ENCODE peak calls at places on chromosomes 5 and 9, in nine cellular contexts. C, M, W, I, L, S, G, X and K are unnamed samples.

GRCh38 chr5:65355301-65355700 is 126.4 kb downstream of the ADAMTS6 start:
- DNase-seq in C (no peak), G (no peak), W (no peak), L (no peak), S (no peak), X (no peak), I (no peak), M (no peak), K (no peak)

GRCh38 chr5:132500244-132500930 is 9.8 kb upstream of the IRF1 start:
- DNase-seq in L (peak; percentile 86), M (no peak), W (no peak), I (peak; percentile 18), X (no peak), S (no peak), C (no peak), G (no peak), K (no peak)

GRCh38 chr5:160959804-160960203 is 107.8 kb upstream of the ATP10B start:
- DNase-seq in X (no peak), S (no peak), I (no peak), L (no peak), M (no peak), G (no peak), C (peak; percentile 49), W (no peak), K (no peak)

GRCh38 chr5:175585573-175585972 is 72.3 kb upstream of the HRH2 start:
- DNase-seq in I (no peak), C (no peak), W (no peak), S (no peak), M (no peak), L (no peak), X (no peak), G (no peak), K (no peak)

GRCh38 chr9:116447914-116448313 is 239.2 kb upstream of the TRIM32 start:
- DNase-seq in L (no peak), I (no peak), S (peak; percentile 61), X (no peak), M (no peak), C (no peak), G (no peak), W (no peak), K (no peak)

GRCh38 chr5:138230261-138230660 is 17.1 kb upstream of the CDC23 start:
- DNase-seq in G (no peak), W (peak; percentile 71), L (no peak), M (no peak), C (peak; percentile 9), X (no peak), S (peak; percentile 60), I (no peak), K (no peak)

GRCh38 chr5:146344155-146345118 is 5.8 kb downstream of the POU4F3 start:
- DNase-seq in M (no peak), L (no peak), W (peak; percentile 19), X (no peak), G (no peak), S (peak; percentile 7), C (peak; percentile 39), I (peak; percentile 73), K (no peak)

GRCh38 chr5:28165116-28165515 is 1126.7 kb upstream of the CDH9 start:
- DNase-seq in C (peak; percentile 15), I (no peak), X (peak; percentile 2), G (no peak), L (no peak), W (no peak), M (no peak), S (peak; percentile 29), K (no peak)

GRCh38 chr9:26935847-26936246 is 11.2 kb downstream of the PLAA start:
- DNase-seq in W (no peak), L (no peak), G (no peak), I (no peak), S (no peak), C (no peak), X (no peak), M (no peak), K (no peak)

GRCh38 chr5:154046486-154046885 is 7.7 kb downstream of the MFAP3 start:
- DNase-seq in S (no peak), W (no peak), X (no peak), I (no peak), L (no peak), C (no peak), G (no peak), M (no peak), K (no peak)

GRCh38 chr5:147481376-147481775 is 28.5 kb downstream of the DPYSL3 start:
- DNase-seq in I (no peak), S (peak; percentile 66), X (no peak), L (no peak), W (peak; percentile 77), M (no peak), C (no peak), G (no peak), K (no peak)

GRCh38 chr5:78650562-78650930 is 2.0 kb upstream of the LHFPL2 start:
- DNase-seq in X (no peak), W (no peak), M (no peak), L (no peak), C (no peak), S (no peak), G (no peak), I (no peak), K (no peak)

GRCh38 chr5:153157156-153157555 is 333.3 kb upstream of the GRIA1 start:
- DNase-seq in C (no peak), L (no peak), I (no peak), G (no peak), W (peak; percentile 70), S (no peak), M (no peak), X (no peak), K (no peak)

GRCh38 chr9:18786936-18787658 is 245.9 kb downstream of the SAXO1 start:
- DNase-seq in W (peak; percentile 8), M (no peak), S (peak; percentile 88), L (no peak), X (no peak), C (no peak), G (no peak), I (no peak), K (no peak)

GRCh38 chr9:4301971-4302427 is 2.1 kb upstream of the GLIS3 start:
- DNase-seq in I (peak; percentile 83), M (no peak), S (peak; percentile 96), C (no peak), G (no peak), W (peak; percentile 90), L (no peak), X (no peak), K (no peak)

GRCh38 chr5:98795243-98795642 is 21.8 kb downstream of the RGMB start:
- DNase-seq in L (no peak), X (no peak), S (no peak), W (peak; percentile 14), M (no peak), G (no peak), C (no peak), I (no peak), K (no peak)

GRCh38 chr9:121299125-121299466 is 31.1 kb downstream of the GSN start:
- DNase-seq in M (peak; percentile 60), I (no peak), X (no peak), C (no peak), S (no peak), W (no peak), L (no peak), G (no peak), K (no peak)

GRCh38 chr5:95848701-95849100 is 26.2 kb upstream of the GLRX start:
- DNase-seq in X (no peak), M (no peak), C (no peak), I (no peak), W (peak; percentile 53), L (no peak), S (peak; percentile 57), G (no peak), K (no peak)

GRCh38 chr5:141040093-141040762 is 10.9 kb upstream of the PCDHB1 start:
- DNase-seq in L (no peak), W (peak; percentile 2), G (no peak), I (peak; percentile 83), X (peak; percentile 71), C (peak; percentile 81), M (peak; percentile 90), S (peak; percentile 5), K (no peak)

GRCh38 chr9:99825158-99826046 is 3.7 kb downstream of the NR4A3 start:
- DNase-seq in S (no peak), C (no peak), I (peak; percentile 81), L (no peak), M (no peak), W (no peak), X (no peak), G (no peak), K (no peak)

GRCh38 chr5:107610795-107611194 is 59.9 kb downstream of the EFNA5 start:
- DNase-seq in C (no peak), X (no peak), S (no peak), G (no peak), W (no peak), I (no peak), M (no peak), L (no peak), K (no peak)

GRCh38 chr5:68331202-68332108 is 115.9 kb downstream of the PIK3R1 start:
- DNase-seq in X (no peak), I (no peak), S (peak; percentile 36), L (no peak), M (no peak), G (no peak), W (peak; percentile 69), C (no peak), K (no peak)

GRCh38 chr9:138022756-138023393 is 145.3 kb downstream of the CACNA1B start:
- DNase-seq in X (no peak), G (no peak), I (peak; percentile 52), S (no peak), M (peak; percentile 72), L (peak; percentile 44), C (no peak), W (no peak), K (no peak)

GRCh38 chr9:98807811-98808195 is 333 bp downstream of the GALNT12 start:
- DNase-seq in W (no peak), C (no peak), S (no peak), M (peak; percentile 40), I (no peak), G (no peak), L (no peak), X (no peak), K (no peak)

GRCh38 chr5:159187674-159188164 is 21.6 kb downstream of the RNF145 start:
- DNase-seq in L (no peak), G (no peak), C (no peak), S (no peak), I (no peak), X (no peak), W (no peak), M (no peak), K (no peak)

GRCh38 chr5:173535166-173535975 is 81.1 kb downstream of the BOD1 start:
- DNase-seq in G (no peak), I (no peak), M (no peak), S (peak; percentile 30), W (no peak), C (no peak), X (no peak), L (peak; percentile 11), K (no peak)

GRCh38 chr5:139784488-139784887 is 11.1 kb upstream of the PSD2 start:
- DNase-seq in C (no peak), L (no peak), G (no peak), M (no peak), S (no peak), I (no peak), X (no peak), W (no peak), K (no peak)

GRCh38 chr5:45252991-45253390 is 443.2 kb downstream of the HCN1 start:
- DNase-seq in M (no peak), C (no peak), I (no peak), S (no peak), X (no peak), G (no peak), W (no peak), L (no peak), K (no peak)

GRCh38 chr5:113771483-113771882 is 258.0 kb downstream of the YTHDC2 start:
- DNase-seq in I (no peak), C (no peak), X (no peak), W (no peak), M (no peak), S (no peak), L (no peak), G (no peak), K (no peak)